ENCODE peak calls at places on chromosomes 11 and 22, in five cellular contexts. S is Caco-2, U is brain microvascular endothelial cell, H is heart right ventricle, F is GM10248. D is an unnamed sample.

GRCh38 chr11:1050581-1051355 is 14.2 kb upstream of the MUC6 start:
- DNase-seq in S (peak; percentile 85), F (peak; percentile 93), H (peak; percentile 43), U (peak; percentile 23), D (peak; percentile 57)

GRCh38 chr11:19519912-19520641 is 192.6 kb upstream of the NAV2 start:
- DNase-seq in S (no peak), F (no peak), H (peak; percentile 7), U (no peak), D (no peak)

GRCh38 chr22:30290318-30290678 is 993 bp upstream of the CASTOR1 start:
- DNase-seq in U (no peak), H (peak; percentile 17), F (peak; percentile 43), S (no peak), D (no peak)

GRCh38 chr22:38284042-38284402 is 11.2 kb upstream of the TMEM184B start:
- DNase-seq in F (no peak), U (peak; percentile 69), S (no peak), H (peak; percentile 45), D (no peak)

GRCh38 chr11:4626207-4627105 is 10.8 kb upstream of the OR51D1 start:
- DNase-seq in F (no peak), H (peak; percentile 65), S (peak; percentile 83), U (peak; percentile 81), D (peak; percentile 95)

GRCh38 chr22:50209893-50210292 is 9.1 kb downstream of the SELENOO start:
- DNase-seq in S (peak; percentile 67), F (peak; percentile 86), H (peak; percentile 58), U (peak; percentile 55), D (no peak)

GRCh38 chr11:111840143-111840542 is 31.2 kb downstream of the ALG9 start:
- DNase-seq in F (no peak), H (no peak), S (peak; percentile 42), U (peak; percentile 24), D (no peak)

GRCh38 chr22:23404689-23405365 is 175.3 kb downstream of the IGLL1 start:
- DNase-seq in H (peak; percentile 24), S (peak; percentile 82), U (peak; percentile 13), F (no peak), D (no peak)

GRCh38 chr11:86795962-86796361 is 4.4 kb upstream of the PRSS23 start:
- DNase-seq in U (no peak), F (no peak), H (no peak), S (peak; percentile 77), D (no peak)

GRCh38 chr22:29704528-29705285 is 15.1 kb upstream of the CABP7 start:
- DNase-seq in U (peak; percentile 38), S (no peak), H (no peak), F (no peak), D (no peak)

GRCh38 chr11:69520186-69520585 is 38.7 kb downstream of the LINC01488 start:
- DNase-seq in F (no peak), S (no peak), H (no peak), U (no peak), D (no peak)

GRCh38 chr11:10607462-10607861 is 39.0 kb upstream of the LYVE1 start:
- DNase-seq in F (no peak), U (no peak), S (no peak), H (no peak), D (no peak)

GRCh38 chr22:33903012-33903411 is 17.3 kb downstream of the LARGE1 start:
- DNase-seq in F (no peak), U (no peak), S (no peak), H (no peak), D (no peak)

GRCh38 chr11:120331301-120331966 is 4.8 kb upstream of the ARHGEF12 start:
- DNase-seq in U (peak; percentile 66), H (peak; percentile 42), F (no peak), S (peak; percentile 38), D (no peak)

GRCh38 chr11:94776351-94777321 is 8.5 kb downstream of the AMOTL1 start:
- DNase-seq in H (no peak), S (peak; percentile 37), F (no peak), U (no peak), D (no peak)

GRCh38 chr22:24175160-24175808 is 6.0 kb upstream of the SUSD2 start:
- DNase-seq in H (peak; percentile 85), U (peak; percentile 73), S (peak; percentile 85), F (peak; percentile 77), D (no peak)

GRCh38 chr11:65132238-65132987 is 1.9 kb downstream of the SYVN1 start:
- DNase-seq in U (no peak), F (peak; percentile 68), S (no peak), H (no peak), D (no peak)

GRCh38 chr22:36443198-36443770 is 38.2 kb downstream of the TXN2 start:
- DNase-seq in S (no peak), H (no peak), F (no peak), U (no peak), D (no peak)

GRCh38 chr22:18056161-18056666 is 21.6 kb upstream of the PEX26 start:
- DNase-seq in U (no peak), F (peak; percentile 46), S (no peak), H (no peak), D (peak; percentile 93)

GRCh38 chr11:1301220-1302000 is 8.0 kb downstream of the TOLLIP start:
- DNase-seq in S (no peak), F (no peak), U (no peak), H (no peak), D (no peak)

GRCh38 chr11:70805971-70806370 is 407.6 kb downstream of the CTTN start:
- DNase-seq in S (no peak), H (no peak), F (no peak), U (no peak), D (no peak)

GRCh38 chr22:28180804-28181203 is 261.7 kb upstream of the PITPNB start:
- DNase-seq in H (no peak), F (no peak), U (no peak), S (no peak), D (no peak)

GRCh38 chr11:17145972-17146371 is 61.8 kb downstream of the PIK3C2A start:
- DNase-seq in H (no peak), U (no peak), F (no peak), S (no peak), D (no peak)

GRCh38 chr11:86761978-86762377 is 38.4 kb upstream of the PRSS23 start:
- DNase-seq in H (no peak), F (no peak), U (peak; percentile 39), S (no peak), D (no peak)

GRCh38 chr22:22380098-22381030 is 128.2 kb downstream of the ZNF280B start:
- DNase-seq in U (no peak), S (peak; percentile 26), H (no peak), F (peak; percentile 57), D (no peak)

GRCh38 chr22:23283591-23284503 is 103.5 kb downstream of the BCR start:
- DNase-seq in U (no peak), H (no peak), S (no peak), F (no peak), D (no peak)

GRCh38 chr11:10483584-10483983 is 28.5 kb downstream of the AMPD3 start:
- DNase-seq in S (no peak), F (no peak), H (no peak), U (no peak), D (no peak)

GRCh38 chr22:20671409-20672081 is 102.4 kb upstream of the SERPIND1 start:
- DNase-seq in F (no peak), H (no peak), U (no peak), S (no peak), D (no peak)

GRCh38 chr11:74208507-74208906 is 37.4 kb downstream of the PPME1 start:
- DNase-seq in F (no peak), S (no peak), H (no peak), U (no peak), D (no peak)

GRCh38 chr11:112697371-112697770 is 263.8 kb upstream of the NCAM1 start:
- DNase-seq in F (no peak), S (no peak), U (no peak), H (no peak), D (peak; percentile 8)

GRCh38 chr11:132284611-132285010 is 914.2 kb downstream of the NTM start:
- DNase-seq in S (no peak), U (no peak), F (no peak), H (no peak), D (no peak)

GRCh38 chr11:132284048-132284447 is 913.6 kb downstream of the NTM start:
- DNase-seq in U (no peak), S (no peak), H (no peak), F (no peak), D (no peak)

GRCh38 chr11:132278801-132279574 is 908.6 kb downstream of the NTM start:
- DNase-seq in U (peak; percentile 69), S (peak; percentile 38), F (peak; percentile 32), H (no peak), D (no peak)
- TF ChIP-seq CTCF in U (peak; percentile 68), S (no peak), F (peak; percentile 54), H (peak; percentile 27), D (peak; percentile 47)

GRCh38 chr11:75498556-75499255 is 27.0 kb downstream of the GDPD5 start:
- DNase-seq in H (no peak), F (no peak), S (peak; percentile 39), U (no peak), D (no peak)

GRCh38 chr11:75499423-75500305 is 26.1 kb downstream of the GDPD5 start:
- DNase-seq in H (no peak), U (peak; percentile 84), F (no peak), S (peak; percentile 59), D (peak; percentile 55)

GRCh38 chr11:75497788-75498404 is 27.8 kb downstream of the GDPD5 start:
- DNase-seq in F (no peak), H (no peak), U (no peak), S (no peak), D (no peak)

GRCh38 chr11:75492181-75492820 is 33.4 kb downstream of the GDPD5 start:
- DNase-seq in H (no peak), U (no peak), F (peak; percentile 64), S (peak; percentile 41), D (no peak)

GRCh38 chr11:75495749-75496641 is 29.7 kb downstream of the GDPD5 start:
- DNase-seq in F (no peak), S (peak; percentile 64), U (no peak), H (no peak), D (no peak)
- TF ChIP-seq CTCF in F (no peak), S (peak; percentile 57), U (no peak), H (no peak), D (peak; percentile 39)

DNA sequence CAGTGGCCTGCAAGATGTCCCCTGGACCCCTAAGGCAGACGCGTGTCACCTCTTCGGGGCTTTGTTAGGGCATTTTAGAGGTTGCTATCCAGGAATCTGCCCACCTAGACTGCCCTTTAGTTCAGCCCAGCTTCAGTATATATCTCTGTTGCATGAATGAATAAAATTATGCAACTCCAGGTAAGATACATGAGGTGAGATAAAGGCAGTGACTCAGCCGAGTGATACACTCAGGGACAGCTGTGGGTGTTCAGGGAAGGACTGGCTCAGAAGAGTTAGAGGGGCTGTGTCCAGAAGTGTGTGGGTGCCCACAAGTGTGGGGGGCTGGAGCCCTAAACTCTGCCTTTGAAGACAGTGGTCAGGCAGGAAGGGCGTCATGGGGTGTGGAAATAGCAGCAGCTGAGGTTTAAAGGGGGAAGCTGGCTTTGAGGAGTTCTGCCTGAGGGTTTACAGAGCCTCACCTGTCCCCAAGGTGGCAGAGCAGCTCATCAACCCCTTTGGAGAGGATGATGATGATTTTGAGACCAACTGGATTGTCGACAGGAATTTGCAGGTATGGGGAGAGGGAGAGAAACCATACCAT is 8.3 kb downstream of the FTH1 start:
- DNase-seq in F (peak; percentile 5), U (no peak), H (no peak), S (no peak), D (no peak)
- TF ChIP-seq CTCF in F (no peak), U (no peak), H (no peak), S (no peak), D (no peak)

DNA sequence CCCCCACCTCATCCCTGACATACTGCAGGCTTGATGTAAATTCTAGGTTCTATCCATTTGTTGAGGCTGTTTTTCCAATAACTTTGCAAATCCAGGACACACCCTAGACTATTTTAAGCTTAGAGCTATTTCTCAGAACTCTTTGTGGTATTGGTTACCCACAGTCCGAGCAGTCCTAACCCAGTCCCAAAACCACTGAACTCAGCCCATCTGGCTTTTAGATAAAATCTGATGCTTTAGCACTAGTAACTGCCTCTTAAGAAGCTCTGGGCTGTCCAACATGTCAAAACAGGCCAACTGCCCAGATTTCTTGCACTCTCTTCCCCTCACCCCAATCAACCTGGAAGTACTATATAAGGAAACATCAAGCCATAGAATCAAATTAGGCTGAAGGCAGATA is 344.4 kb upstream of the CADM1 start:
- DNase-seq in H (no peak), U (no peak), S (no peak), F (no peak), D (no peak)
- TF ChIP-seq CTCF in H (no peak), U (no peak), S (no peak), F (no peak), D (no peak)

D was measured in LNCaP clone FGC.